ENCODE peak calls at places on chromosomes 12 and 14, in five cellular contexts. I is astrocyte of the spinal cord; Q is stimulated activated effector memory CD8-positive, alpha-beta T cell treated with anti-CD3 and anti-CD28 coated beads, Interleukin-12 subunit alpha, Interleukin-12 subunit beta, amount 100 ng/mL, for 72 hours; P is GM12865; G is activated CD8-positive, alpha-beta memory T cell treated with anti-CD3 and anti-CD28 coated beads for 1 hour. K is an unnamed sample.

GRCh38 chr12:54257332-54257731 is 22.6 kb downstream of the CBX5 start:
- DNase-seq in G (no peak), P (no peak), I (no peak), Q (no peak), K (no peak)

GRCh38 chr12:50581226-50582184 is 76.7 kb downstream of the DIP2B start:
- DNase-seq in I (peak; percentile 82), G (no peak), P (no peak), Q (no peak), K (no peak)

GRCh38 chr12:51071663-51072062 is 11.7 kb downstream of the CSRNP2 start:
- DNase-seq in G (no peak), Q (no peak), P (no peak), I (no peak), K (no peak)

GRCh38 chr14:51546099-51546498 is 105.6 kb upstream of the FRMD6 start:
- DNase-seq in G (no peak), Q (no peak), I (no peak), P (no peak), K (no peak)

GRCh38 chr12:104859144-104859543 is 98.9 kb downstream of the SLC41A2 start:
- DNase-seq in Q (no peak), I (peak; percentile 42), G (no peak), P (no peak), K (no peak)

GRCh38 chr14:24322672-24323071 is 11.4 kb downstream of the LTB4R start:
- DNase-seq in Q (no peak), G (no peak), I (no peak), P (no peak), K (no peak)

GRCh38 chr14:32696325-32697101 is 242.2 kb upstream of the NPAS3 start:
- DNase-seq in I (no peak), P (no peak), Q (no peak), G (no peak), K (no peak)

GRCh38 chr14:21057803-21058675 is at the start of gene RNASE8:
- DNase-seq in I (no peak), Q (no peak), G (no peak), P (no peak), K (no peak)

GRCh38 chr12:79934309-79935020 is 432 bp downstream of the PPP1R12A start:
- DNase-seq in Q (peak; percentile 81), G (no peak), P (no peak), I (no peak), K (peak; percentile 24)

GRCh38 chr12:76317976-76318375 is 30.2 kb downstream of the BBS10 start:
- DNase-seq in Q (no peak), P (no peak), I (no peak), G (no peak), K (no peak)

GRCh38 chr14:96148631-96149030 is 56.0 kb upstream of the BDKRB2 start:
- DNase-seq in Q (no peak), G (no peak), I (no peak), P (no peak), K (no peak)

GRCh38 chr14:35261774-35262173 is 30.4 kb upstream of the PSMA6 start:
- DNase-seq in P (peak; percentile 23), Q (no peak), G (no peak), I (peak; percentile 15), K (no peak)

GRCh38 chr12:108080363-108080762 is 48.7 kb upstream of the WSCD2 start:
- DNase-seq in Q (no peak), I (no peak), G (no peak), P (no peak), K (no peak)

GRCh38 chr12:88634008-88634407 is 53.7 kb upstream of the KITLG start:
- DNase-seq in Q (no peak), I (no peak), G (no peak), P (no peak), K (no peak)